ENCODE peak calls at places on chromosomes 5 and 9, in four cellular contexts. A is SK-N-SH, P is HepG2, V is HCT116. R is an unnamed sample.

GRCh38 chr9:137416563-137417151 is 6.3 kb downstream of the EXD3 start:
- DNase-seq in A (no peak), P (no peak), V (no peak), R (no peak)

GRCh38 chr5:107337281-107337680 is 333.5 kb downstream of the EFNA5 start:
- DNase-seq in A (no peak), P (no peak), V (peak; percentile 45), R (no peak)

GRCh38 chr5:171617787-171618690 is 167.6 kb upstream of the SMIM23 start:
- DNase-seq in A (no peak), P (no peak), V (no peak), R (no peak)

GRCh38 chr9:123296174-123296573 is 27.8 kb upstream of the STRBP start:
- DNase-seq in A (no peak), P (no peak), V (no peak), R (no peak)

GRCh38 chr5:57692582-57693487 is 210.2 kb upstream of the ACTBL2 start:
- DNase-seq in A (no peak), P (peak; percentile 92), V (peak; percentile 94), R (no peak)

GRCh38 chr9:132910376-132910775 is 31.7 kb downstream of the SPACA9 start:
- DNase-seq in A (no peak), P (no peak), V (no peak), R (no peak)

GRCh38 chr9:128412120-128412790 is 8.4 kb upstream of the CERCAM start:
- DNase-seq in A (peak; percentile 87), P (peak; percentile 58), V (no peak), R (peak; percentile 74)

GRCh38 chr5:168962323-168962722 is 338.6 kb downstream of the SLIT3 start:
- DNase-seq in A (no peak), P (no peak), V (no peak), R (no peak)

GRCh38 chr5:172322028-172322965 is 38.7 kb upstream of the UBTD2 start:
- DNase-seq in A (no peak), P (peak; percentile 15), V (no peak), R (no peak)

GRCh38 chr5:42889311-42889933 is 77.7 kb upstream of the SELENOP start:
- DNase-seq in A (peak; percentile 57), P (peak; percentile 82), V (peak; percentile 66), R (peak; percentile 92)

GRCh38 chr5:1511037-1511436 is 12.7 kb downstream of the LPCAT1 start:
- DNase-seq in A (no peak), P (no peak), V (no peak), R (no peak)

GRCh38 chr9:19788152-19788551 is 685 bp downstream of the SLC24A2 start:
- DNase-seq in A (peak; percentile 64), P (no peak), V (no peak), R (no peak)

GRCh38 chr5:63563008-63563917 is 399.0 kb downstream of the HTR1A start:
- DNase-seq in A (no peak), P (no peak), V (no peak), R (no peak)

GRCh38 chr9:73863924-73864323 is 633.2 kb upstream of the RORB start:
- DNase-seq in A (no peak), P (no peak), V (no peak), R (no peak)

GRCh38 chr9:110050925-110051355 is 157.0 kb downstream of the C9orf152 start:
- DNase-seq in A (no peak), P (no peak), V (peak; percentile 48), R (peak; percentile 32)

GRCh38 chr5:74428275-74428674 is 212.3 kb downstream of the ENC1 start:
- DNase-seq in A (no peak), P (no peak), V (no peak), R (no peak)

GRCh38 chr9:96668868-96669534 is 13.9 kb upstream of the PRXL2C start:
- DNase-seq in A (no peak), P (no peak), V (no peak), R (no peak)

GRCh38 chr5:74636552-74636951 is 4.0 kb downstream of the ENC1 start:
- DNase-seq in A (no peak), P (no peak), V (no peak), R (no peak)

GRCh38 chr9:13278368-13279246 is 885 bp downstream of the MPDZ start:
- DNase-seq in A (peak; percentile 76), P (peak; percentile 37), V (no peak), R (peak; percentile 60)

GRCh38 chr5:1507457-1507856 is 16.3 kb downstream of the LPCAT1 start:
- DNase-seq in A (no peak), P (no peak), V (no peak), R (no peak)

DNA sequence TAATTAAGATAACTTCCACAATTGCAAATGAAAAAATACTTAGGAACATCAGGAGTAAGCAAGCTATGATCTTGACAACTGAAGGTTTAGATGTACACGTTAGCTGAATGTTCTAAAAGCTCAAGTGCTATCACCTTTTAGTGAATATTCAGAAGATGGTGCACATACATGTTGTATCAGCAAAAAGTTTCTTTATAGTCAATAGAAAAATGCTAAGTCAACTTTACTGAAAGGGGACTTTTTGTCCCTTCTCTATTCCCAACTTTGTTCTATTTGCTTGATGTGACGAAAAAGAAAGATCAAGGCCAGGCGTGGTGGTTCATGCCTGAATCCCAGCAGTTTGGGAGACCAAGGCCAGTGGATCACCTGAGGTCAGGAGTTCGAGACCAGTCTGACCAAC is 7.6 kb upstream of the RGMB start:
- DNase-seq in A (no peak), P (no peak), V (no peak), R (no peak)
- TF ChIP-seq JUND in A (no peak), P (no peak), V (no peak), R (no peak)

GRCh38 chr5:61069150-61069549 is 93.1 kb downstream of the SMIM15 start:
- DNase-seq in A (no peak), P (no peak), V (no peak), R (no peak)

DNA sequence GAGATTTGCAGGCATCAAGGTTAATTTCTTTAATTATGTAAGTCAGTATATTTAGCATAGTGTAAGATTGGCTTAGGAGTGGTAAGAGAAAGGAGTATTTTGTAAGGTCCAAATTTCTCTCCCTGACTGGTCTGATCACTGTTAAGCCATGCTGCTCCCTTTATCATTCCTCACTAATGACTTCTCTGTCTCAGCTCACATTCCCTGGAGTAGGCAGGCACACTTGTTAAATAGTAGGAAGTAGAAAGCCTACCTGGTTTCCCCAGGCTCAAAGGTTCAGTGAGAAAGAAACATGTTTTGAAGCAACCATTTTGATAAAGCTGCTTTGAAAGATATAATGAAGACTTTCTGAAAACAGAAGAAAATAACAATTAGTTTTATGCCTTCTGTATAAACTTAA is 90.7 kb downstream of the SMIM15 start:
- DNase-seq in A (no peak), P (no peak), V (no peak), R (no peak)
- TF ChIP-seq JUND in A (no peak), P (no peak), V (no peak), R (no peak)

GRCh38 chr5:6593148-6594016 is 39.5 kb downstream of the NSUN2 start:
- DNase-seq in A (no peak), P (no peak), V (no peak), R (peak; percentile 13)
- TF ChIP-seq JUND in A (no peak), P (no peak), V (no peak), R (no peak)

DNA sequence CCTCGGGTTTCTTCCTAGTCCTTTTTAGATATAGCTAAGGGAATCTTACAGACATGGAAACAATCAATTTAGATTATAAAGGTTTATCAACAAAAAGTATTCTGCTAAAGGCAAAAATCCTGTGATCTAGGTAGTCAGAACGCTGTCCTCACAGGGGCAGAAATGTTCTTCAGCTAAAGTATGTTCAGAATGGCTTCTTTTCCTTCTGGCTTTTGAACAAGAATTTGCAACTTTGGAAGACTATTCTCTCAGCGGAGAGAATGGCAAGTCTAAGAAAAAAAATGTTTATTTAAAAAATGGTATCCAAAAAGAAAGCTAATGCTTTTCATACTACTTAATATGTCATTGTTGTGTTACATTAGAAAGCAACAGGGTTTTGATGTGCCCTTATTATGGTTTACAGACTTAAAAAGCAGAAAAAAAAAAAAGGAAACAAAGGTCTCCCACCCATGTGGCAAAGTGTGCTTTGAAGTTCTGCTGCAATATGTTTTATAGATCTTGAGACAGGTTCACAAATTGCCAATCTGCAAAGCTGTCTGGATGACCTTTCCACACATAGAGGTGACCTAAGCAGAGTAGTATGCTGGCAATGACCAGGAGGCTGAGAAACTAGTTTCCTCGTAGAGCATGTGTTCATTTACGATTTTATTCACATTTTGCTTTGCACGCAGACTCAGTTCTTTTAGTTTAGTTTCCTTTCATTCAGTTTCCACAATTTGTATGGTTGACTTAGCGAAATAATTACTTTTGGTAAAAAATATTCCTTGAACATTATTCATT is 45.1 kb upstream of the PJA2 start:
- DNase-seq in A (no peak), P (no peak), V (no peak), R (no peak)
- TF ChIP-seq JUND in A (no peak), P (no peak), V (no peak), R (no peak)

GRCh38 chr9:87569008-87569908 is 71.6 kb downstream of the DAPK1 start:
- DNase-seq in A (peak; percentile 82), P (peak; percentile 91), V (no peak), R (no peak)
- TF ChIP-seq JUND in A (no peak), P (no peak), V (no peak), R (no peak)

GRCh38 chr5:66655395-66656324 is 59.5 kb downstream of the MAST4 start:
- DNase-seq in A (no peak), P (no peak), V (no peak), R (no peak)
- TF ChIP-seq JUND in A (no peak), P (no peak), V (no peak), R (no peak)

R was measured in T47D.